ENCODE peak calls at places on chromosomes 3 and 15, in seven cellular contexts. W, K, Q, A, E, H and X are unnamed samples.

GRCh38 chr15:37100109-37100873 is at the start of gene MEIS2:
- DNase-seq in E (peak; percentile 96), W (peak; percentile 96), K (peak; percentile 91), H (peak; percentile 87), Q (peak; percentile 90), A (no peak), X (peak; percentile 83)

GRCh38 chr3:17424137-17424536 is 318.3 kb downstream of the TBC1D5 start:
- DNase-seq in E (peak; percentile 24), H (no peak), W (peak; percentile 6), Q (no peak), A (no peak), K (no peak), X (no peak)

GRCh38 chr3:22245122-22245521 is 494.1 kb upstream of the ZNF385D start:
- DNase-seq in W (peak; percentile 24), H (peak; percentile 78), E (peak; percentile 88), Q (no peak), K (peak; percentile 50), A (no peak), X (no peak)

GRCh38 chr3:175916151-175916946 is 1057.2 kb downstream of the NAALADL2 start:
- DNase-seq in W (no peak), K (no peak), H (no peak), E (no peak), Q (no peak), A (no peak), X (no peak)

GRCh38 chr3:155517907-155518306 is 224.4 kb upstream of the STRIT1 start:
- DNase-seq in W (no peak), K (no peak), Q (no peak), E (no peak), H (no peak), A (no peak), X (no peak)

GRCh38 chr3:109440353-109440752 is 103.0 kb upstream of the DPPA4 start:
- DNase-seq in Q (no peak), W (no peak), H (no peak), A (no peak), K (peak; percentile 11), E (no peak), X (no peak)

GRCh38 chr3:56157693-56158092 is 310.6 kb downstream of the ERC2 start:
- DNase-seq in Q (no peak), W (no peak), H (peak; percentile 87), K (peak; percentile 23), A (no peak), E (peak; percentile 42), X (no peak)

GRCh38 chr3:171159822-171160157 is 133.3 kb upstream of the SLC2A2 start:
- DNase-seq in W (no peak), E (no peak), A (no peak), K (no peak), Q (no peak), H (no peak), X (no peak)

GRCh38 chr3:119880966-119881365 is 99.1 kb downstream of the NR1I2 start:
- DNase-seq in W (peak; percentile 62), E (no peak), Q (no peak), A (no peak), H (no peak), K (no peak), X (no peak)

GRCh38 chr3:9316881-9317341 is 45.9 kb upstream of the THUMPD3 start:
- DNase-seq in A (no peak), Q (peak; percentile 55), E (peak; percentile 52), K (peak; percentile 77), H (no peak), W (peak; percentile 56), X (peak; percentile 70)

GRCh38 chr3:184229424-184230080 is at the start of gene VWA5B2:
- DNase-seq in K (peak; percentile 74), Q (peak; percentile 82), E (peak; percentile 56), A (no peak), H (peak; percentile 33), W (peak; percentile 18), X (peak; percentile 71)

GRCh38 chr3:196793224-196793623 is 53.6 kb downstream of the PAK2 start:
- DNase-seq in W (peak; percentile 97), K (peak; percentile 98), H (peak; percentile 80), Q (peak; percentile 34), A (no peak), E (peak; percentile 80), X (no peak)

GRCh38 chr3:15667484-15667883 is 65.9 kb downstream of the BTD start:
- DNase-seq in W (no peak), E (no peak), K (no peak), Q (no peak), A (no peak), H (no peak), X (no peak)

GRCh38 chr3:99544819-99545281 is 93.5 kb upstream of the COL8A1 start:
- DNase-seq in Q (no peak), H (peak; percentile 81), K (no peak), W (peak; percentile 34), A (no peak), E (peak; percentile 40), X (no peak)

GRCh38 chr3:24460974-24461373 is 33.7 kb downstream of the THRB start:
- DNase-seq in Q (no peak), H (no peak), W (no peak), K (no peak), A (no peak), E (peak; percentile 64), X (no peak)

DNA sequence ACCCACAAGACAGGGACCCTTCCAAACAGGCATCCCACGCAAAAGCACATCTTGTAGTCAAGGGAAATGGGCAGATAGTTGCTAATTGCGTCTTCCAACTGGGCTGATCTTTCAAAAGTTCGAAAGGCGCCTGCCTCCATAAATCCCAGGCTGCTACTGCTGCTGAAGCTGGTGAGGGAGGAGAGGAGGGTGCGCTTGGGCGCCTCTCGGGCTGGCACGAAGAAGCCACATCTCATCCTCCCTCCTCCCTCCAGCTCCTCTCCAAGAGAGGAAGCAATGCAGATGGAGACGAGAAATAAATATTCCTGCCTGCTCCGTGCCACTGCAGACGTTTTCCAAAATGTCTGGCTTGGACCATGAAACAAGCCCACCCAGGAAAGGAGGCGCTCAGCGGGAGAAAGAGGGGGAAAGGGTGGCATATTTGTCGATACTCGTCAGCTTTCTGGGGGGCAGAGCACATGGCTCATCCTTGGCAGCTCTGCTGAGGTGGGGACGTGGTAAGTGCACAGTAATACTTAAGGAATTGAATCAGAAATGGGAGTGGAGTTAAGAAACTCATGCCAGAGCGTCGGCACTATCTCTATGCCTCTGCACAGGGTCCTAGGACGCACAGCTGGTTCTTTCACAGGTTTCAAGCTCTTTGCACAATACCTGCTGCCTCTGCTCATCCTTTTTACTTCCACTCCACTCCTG is 88.9 kb upstream of the FEZF2 start:
- DNase-seq in K (no peak), E (no peak), A (no peak), W (no peak), Q (no peak), H (no peak), X (no peak)
- H2AK5ac ChIP-seq in K (no peak overlapping the region), E (no peak overlapping the region), A (no peak overlapping the region), W (no peak overlapping the region), Q (no peak overlapping the region), H (no peak overlapping the region), X (peak overlapping the region; percentile 27)

DNA sequence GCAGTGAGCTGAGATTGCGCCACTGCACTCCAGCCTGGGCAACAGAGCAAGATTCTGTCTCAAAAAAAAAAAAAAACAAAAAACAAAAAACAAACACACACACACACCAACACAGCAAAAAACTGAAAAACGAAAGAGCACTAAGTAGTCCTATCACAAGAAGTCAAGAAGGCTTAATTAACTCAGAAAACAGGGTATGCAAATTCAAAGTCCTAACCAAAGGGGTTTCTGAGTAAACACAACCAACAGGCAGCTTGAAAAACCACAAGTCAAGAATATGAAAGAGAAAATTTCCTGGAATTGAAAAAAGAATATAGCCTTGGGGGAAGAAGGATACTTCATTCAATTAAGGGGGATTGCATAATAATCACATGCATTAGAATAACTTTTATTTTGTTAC is 37.7 kb upstream of the PARP14 start:
- DNase-seq in K (no peak), E (no peak), A (no peak), Q (no peak), W (no peak), H (no peak), X (no peak)
- H2BK120ac ChIP-seq in K (no peak overlapping the region), E (no peak overlapping the region), A (no peak overlapping the region), Q (no peak overlapping the region), W (no peak overlapping the region), H (no peak overlapping the region), X (no peak overlapping the region)

GRCh38 chr3:172475703-172476102 is 27.4 kb upstream of the GHSR start:
- DNase-seq in E (no peak), Q (no peak), A (no peak), W (no peak), H (no peak), K (no peak), X (no peak)
- H2AK5ac ChIP-seq in E (no peak overlapping the region), Q (no peak overlapping the region), A (no peak overlapping the region), W (no peak overlapping the region), H (no peak overlapping the region), K (no peak overlapping the region), X (no peak overlapping the region)

GRCh38 chr15:41655716-41656115 is 4.5 kb upstream of the MGA start:
- DNase-seq in A (no peak), W (peak; percentile 73), Q (no peak), K (no peak), H (no peak), E (no peak), X (no peak)

GRCh38 chr15:41656188-41656587 is 4.0 kb upstream of the MGA start:
- DNase-seq in H (no peak), A (no peak), Q (no peak), E (peak; percentile 68), W (peak; percentile 44), K (no peak), X (no peak)

GRCh38 chr15:41650806-41651205 is 9.4 kb upstream of the MGA start:
- DNase-seq in K (no peak), W (no peak), E (no peak), H (no peak), A (no peak), Q (no peak), X (no peak)

GRCh38 chr15:41651373-41651772 is 8.8 kb upstream of the MGA start:
- DNase-seq in E (no peak), Q (no peak), H (no peak), A (no peak), W (no peak), K (no peak), X (no peak)

GRCh38 chr15:41653760-41654159 is 6.4 kb upstream of the MGA start:
- DNase-seq in H (no peak), W (no peak), E (no peak), K (no peak), A (no peak), Q (no peak), X (no peak)
- H2BK120ac ChIP-seq in H (no peak overlapping the region), W (no peak overlapping the region), E (no peak overlapping the region), K (no peak overlapping the region), A (no peak overlapping the region), Q (no peak overlapping the region), X (no peak overlapping the region)

DNA sequence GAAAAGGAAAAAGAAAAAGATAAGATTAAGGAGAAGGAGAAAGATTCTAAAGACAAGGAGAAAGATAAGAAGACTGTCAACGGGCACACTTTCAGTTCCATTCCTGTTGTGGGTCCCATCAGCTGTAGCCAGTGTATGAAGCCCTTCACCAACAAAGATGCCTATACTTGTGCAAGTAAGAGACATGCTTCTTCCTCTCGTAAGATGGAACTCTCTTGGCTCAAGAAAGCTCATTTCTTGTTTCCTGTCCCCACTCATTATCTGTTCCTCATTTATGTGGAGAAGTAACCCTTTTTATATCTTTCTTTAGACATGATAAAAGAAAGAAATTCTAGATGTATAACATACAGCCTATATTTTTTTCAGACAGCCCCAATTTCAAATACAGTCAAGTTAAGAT is 101.4 kb downstream of the KLHL25 start:
- DNase-seq in E (no peak), Q (no peak), H (no peak), A (no peak), K (no peak), W (no peak), X (no peak)
- H2AK5ac ChIP-seq in E (no peak overlapping the region), Q (no peak overlapping the region), H (no peak overlapping the region), A (no peak overlapping the region), K (no peak overlapping the region), W (no peak overlapping the region), X (no peak overlapping the region)